ENCODE peak calls at places on chromosome 17, in five cellular contexts. Q, G, V, Y and X are unnamed samples.

GRCh38 chr17:8913091-8913490 is 45.6 kb upstream of the PIK3R6 start:
- DNase-seq in Q (no peak), G (no peak), V (no peak), Y (no peak), X (no peak)

GRCh38 chr17:30969989-30970680 is 704 bp upstream of the RNF135 start:
- DNase-seq in Q (peak; percentile 43), G (peak; percentile 23), V (peak; percentile 60), Y (peak; percentile 32), X (no peak)

GRCh38 chr17:50798424-50799344 is 31.4 kb upstream of the ANKRD40CL start:
- DNase-seq in Q (no peak), G (no peak), V (no peak), Y (no peak), X (no peak)

GRCh38 chr17:79951361-79952264 is 84.1 kb downstream of the TBC1D16 start:
- DNase-seq in Q (peak; percentile 74), G (peak; percentile 37), V (peak; percentile 54), Y (no peak), X (peak; percentile 68)

GRCh38 chr17:82064433-82065192 is 991 bp downstream of the DUS1L start:
- DNase-seq in Q (no peak), G (no peak), V (no peak), Y (no peak), X (no peak)

GRCh38 chr17:2735896-2736295 is 13.6 kb downstream of the CCDC92B start:
- DNase-seq in Q (no peak), G (no peak), V (no peak), Y (no peak), X (no peak)

GRCh38 chr17:31811021-31811565 is 48.0 kb downstream of the COPRS start:
- DNase-seq in Q (no peak), G (no peak), V (no peak), Y (no peak), X (no peak)

GRCh38 chr17:80030730-80031410 is 4.8 kb downstream of the TBC1D16 start:
- DNase-seq in Q (peak; percentile 69), G (no peak), V (no peak), Y (no peak), X (no peak)

GRCh38 chr17:70916469-70916868 is 747.1 kb downstream of the KCNJ2 start:
- DNase-seq in Q (no peak), G (no peak), V (no peak), Y (no peak), X (no peak)

GRCh38 chr17:79434215-79434614 is 176.6 kb downstream of the RBFOX3 start:
- DNase-seq in Q (no peak), G (no peak), V (no peak), Y (no peak), X (no peak)

GRCh38 chr17:61784510-61784909 is 78.8 kb downstream of the BRIP1 start:
- DNase-seq in Q (no peak), G (no peak), V (no peak), Y (no peak), X (no peak)

GRCh38 chr17:50111687-50112655 is 16.8 kb downstream of the PDK2 start:
- DNase-seq in Q (no peak), G (no peak), V (peak; percentile 49), Y (no peak), X (no peak)

GRCh38 chr17:65407017-65407416 is 154.4 kb downstream of the AXIN2 start:
- DNase-seq in Q (no peak), G (no peak), V (no peak), Y (no peak), X (no peak)

GRCh38 chr17:82963104-82963950 is 116.1 kb upstream of the METRNL start:
- DNase-seq in Q (peak; percentile 88), G (peak; percentile 70), V (peak; percentile 90), Y (peak; percentile 62), X (no peak)

GRCh38 chr17:73444021-73444420 is 132.2 kb upstream of the CDC42EP4 start:
- DNase-seq in Q (no peak), G (no peak), V (no peak), Y (no peak), X (no peak)

GRCh38 chr17:58487589-58488427 is at the start of gene HSF5:
- DNase-seq in Q (peak; percentile 43), G (no peak), V (peak; percentile 88), Y (peak; percentile 78), X (no peak)

GRCh38 chr17:4584125-4584834 is at the start of gene SMTNL2:
- DNase-seq in Q (no peak), G (peak; percentile 55), V (peak; percentile 68), Y (no peak), X (no peak)